ENCODE peak calls at places on chromosomes 4 and X, in five cellular contexts. W, M, U, Q and G are unnamed samples.
A peak's percentile ranks its signal among the peaks of the same experiment; 100 is the strongest.

GRCh38 chrX:9948406-9948805 is 18.8 kb upstream of the CLDN34 start:
- DNase-seq in U (no peak), M (no peak), Q (peak; percentile 6), W (no peak), G (no peak)

GRCh38 chr4:177505171-177505615 is 63.0 kb upstream of the AGA start:
- DNase-seq in U (no peak), W (no peak), M (no peak), Q (no peak), G (peak; percentile 60)

GRCh38 chr4:169251291-169252235 is 19.2 kb downstream of the SH3RF1 start:
- DNase-seq in Q (no peak), M (peak; percentile 42), W (peak; percentile 51), U (no peak), G (peak; percentile 65)

GRCh38 chr4:1297456-1298325 is 8.0 kb downstream of the MAEA start:
- DNase-seq in U (no peak), M (no peak), W (no peak), Q (no peak), G (no peak)

GRCh38 chrX:134004038-134004437 is 18.6 kb upstream of the GPC3 start:
- DNase-seq in W (peak; percentile 29), M (peak; percentile 76), Q (peak; percentile 24), U (no peak), G (peak; percentile 73)

GRCh38 chr4:41454393-41454792 is 83.6 kb upstream of the LIMCH1 start:
- DNase-seq in W (peak; percentile 10), U (no peak), Q (no peak), M (no peak), G (no peak)

GRCh38 chr4:3686746-3687145 is 79.4 kb upstream of the ADRA2C start:
- DNase-seq in M (no peak), U (no peak), W (no peak), Q (no peak), G (no peak)

GRCh38 chr4:5927116-5927515 is 34.2 kb upstream of the CRMP1 start:
- DNase-seq in W (no peak), M (no peak), Q (no peak), U (no peak), G (no peak)

GRCh38 chr4:85807247-85807915 is 332.4 kb downstream of the ARHGAP24 start:
- DNase-seq in Q (peak; percentile 87), W (no peak), U (no peak), M (peak; percentile 15), G (no peak)

GRCh38 chrX:132505116-132505515 is 16.3 kb upstream of the MBNL3 start:
- DNase-seq in M (no peak), W (no peak), U (no peak), Q (peak; percentile 64), G (no peak)

GRCh38 chr4:87844476-87844875 is 11.7 kb downstream of the MEPE start:
- DNase-seq in W (no peak), U (no peak), M (no peak), Q (no peak), G (peak; percentile 15)

GRCh38 chrX:68842781-68843581 is 14.2 kb downstream of the EFNB1 start:
- DNase-seq in U (no peak), Q (no peak), M (peak; percentile 60), W (no peak), G (peak; percentile 54)

GRCh38 chrX:109626637-109627036 is 1.7 kb upstream of the KCNE5 start:
- DNase-seq in Q (no peak), W (no peak), M (no peak), U (no peak), G (no peak)

GRCh38 chr4:102321260-102321991 is 23.9 kb downstream of the SLC39A8 start:
- DNase-seq in Q (no peak), M (no peak), U (no peak), W (no peak), G (no peak)

GRCh38 chr4:72313121-72313520 is 255.9 kb downstream of the ADAMTS3 start:
- DNase-seq in M (peak; percentile 53), U (no peak), W (no peak), Q (peak; percentile 21), G (peak; percentile 18)